ENCODE peak calls at places on chromosomes 12 and 14, in nine cellular contexts. R, T, O, A, H, N, S, D and Y are unnamed samples.

GRCh38 chr12:12890815-12891645 is at the start of gene GPRC5A:
- DNase-seq in S (peak), D (peak), N (no peak), H (peak), T (peak), A (peak), O (peak), R (peak), Y (peak)

GRCh38 chr12:13505224-13505623 is 308.7 kb downstream of the EMP1 start:
- DNase-seq in N (no peak), D (no peak), T (no peak), R (no peak), O (no peak), A (no peak), H (no peak), S (no peak), Y (no peak)

GRCh38 chr12:49233842-49234526 is 30.9 kb upstream of the TUBA1C start:
- DNase-seq in T (peak), O (peak), R (peak), S (peak), A (no peak), H (no peak), D (no peak), N (peak), Y (no peak)

GRCh38 chr14:95483843-95484165 is 32.6 kb downstream of the SYNE3 start:
- DNase-seq in N (no peak), R (no peak), O (no peak), S (no peak), A (no peak), T (no peak), D (no peak), H (no peak), Y (no peak)

GRCh38 chr12:111687255-111687654 is 1.4 kb downstream of the ACAD10 start:
- DNase-seq in A (no peak), R (no peak), D (no peak), N (no peak), O (no peak), S (no peak), H (no peak), T (no peak), Y (no peak)

GRCh38 chr12:108193922-108194321 is 64.8 kb downstream of the WSCD2 start:
- DNase-seq in R (no peak), A (no peak), N (no peak), O (peak), S (no peak), T (no peak), H (peak), D (peak), Y (no peak)

GRCh38 chr12:2634481-2634880 is 160.3 kb upstream of the FKBP4 start:
- DNase-seq in N (no peak), A (no peak), T (no peak), H (no peak), R (no peak), D (no peak), S (no peak), O (no peak), Y (no peak)

GRCh38 chr14:24113379-24113800 is 1.2 kb upstream of the DCAF11 start:
- DNase-seq in D (no peak), A (no peak), H (no peak), N (no peak), S (no peak), T (no peak), R (no peak), O (no peak), Y (no peak)

GRCh38 chr14:98582276-98582675 is 689.7 kb downstream of the BCL11B start:
- DNase-seq in H (no peak), N (no peak), T (no peak), R (no peak), A (no peak), S (no peak), O (no peak), D (no peak), Y (no peak)

GRCh38 chr12:10214131-10214876 is 1.6 kb downstream of the GABARAPL1 start:
- DNase-seq in D (peak), S (no peak), H (peak), A (no peak), N (no peak), R (no peak), T (no peak), O (no peak), Y (no peak)

GRCh38 chr14:103527408-103528157 is 1.4 kb upstream of the TRMT61A start:
- DNase-seq in T (no peak), S (no peak), A (no peak), H (peak), O (no peak), R (no peak), D (no peak), N (no peak), Y (no peak)

GRCh38 chr12:94404854-94405253 is 54.8 kb downstream of the CEP83 start:
- DNase-seq in T (no peak), N (no peak), D (no peak), H (no peak), O (no peak), A (no peak), R (no peak), S (no peak), Y (no peak)

GRCh38 chr12:65881348-65881961 is 57.2 kb downstream of the HMGA2 start:
- DNase-seq in A (no peak), H (peak), T (no peak), N (no peak), O (no peak), D (peak), S (peak), R (no peak), Y (no peak)